ENCODE peak calls at places on chromosomes 13 and 19, in five cellular contexts. Y is Peyer's patch, A is fibroblast of pulmonary artery, R is adrenal gland, T is iPS DF 6.9. F is an unnamed sample.
A peak's percentile ranks its signal among the peaks of the same experiment; 100 is the strongest.

GRCh38 chr19:18764591-18765051 is 26.5 kb downstream of the COMP start:
- DNase-seq in Y (no peak), T (no peak), R (no peak), A (no peak), F (no peak)

GRCh38 chr13:44300895-44301638 is 72.6 kb upstream of the SERP2 start:
- DNase-seq in T (no peak), A (peak; percentile 88), Y (no peak), R (peak; percentile 62), F (peak; percentile 61)

GRCh38 chr13:43129021-43129420 is 105.6 kb downstream of the DNAJC15 start:
- DNase-seq in T (no peak), Y (no peak), A (no peak), R (no peak), F (no peak)

GRCh38 chr19:48413879-48414623 is 20.6 kb downstream of the GRIN2D start:
- DNase-seq in T (no peak), R (no peak), A (no peak), Y (no peak), F (no peak)

GRCh38 chr13:97279913-97280312 is 57.8 kb downstream of the MBNL2 start:
- DNase-seq in A (peak; percentile 45), Y (no peak), R (no peak), T (no peak), F (peak; percentile 47)

GRCh38 chr19:42628411-42629135 is 33.8 kb upstream of the CEACAM8 start:
- DNase-seq in A (no peak), R (no peak), Y (no peak), T (no peak), F (no peak)

GRCh38 chr13:98327326-98328314 is 150.6 kb upstream of the RNF113B start:
- DNase-seq in T (peak; percentile 54), Y (no peak), R (no peak), A (peak; percentile 59), F (peak; percentile 78)

GRCh38 chr19:6678690-6679109 is 8.7 kb upstream of the TNFSF14 start:
- DNase-seq in A (no peak), T (no peak), R (no peak), Y (no peak), F (peak; percentile 20)

GRCh38 chr19:13011653-13012389 is 16.5 kb downstream of the NFIX start:
- DNase-seq in Y (no peak), R (no peak), T (no peak), A (no peak), F (no peak)

GRCh38 chr19:32881766-32882165 is 12.2 kb upstream of the SLC7A9 start:
- DNase-seq in T (no peak), A (no peak), Y (no peak), R (peak; percentile 10), F (no peak)

GRCh38 chr13:34469212-34469983 is 472.7 kb upstream of the NBEA start:
- DNase-seq in T (no peak), A (peak; percentile 46), Y (no peak), R (no peak), F (no peak)

GRCh38 chr13:22828081-22828480 is 352.7 kb upstream of the SGCG start:
- DNase-seq in R (no peak), T (no peak), A (no peak), Y (no peak), F (no peak)

GRCh38 chr13:84366484-84366883 is 484.2 kb upstream of the SLITRK1 start:
- DNase-seq in T (no peak), Y (no peak), A (peak; percentile 21), R (no peak), F (no peak)

GRCh38 chr13:43434185-43434584 is 352.6 kb downstream of the ENOX1 start:
- DNase-seq in Y (no peak), T (no peak), A (no peak), R (no peak), F (no peak)

GRCh38 chr19:43505941-43506340 is 1.4 kb upstream of the PHLDB3 start:
- DNase-seq in Y (no peak), R (no peak), T (no peak), A (no peak), F (no peak)

GRCh38 chr19:42450314-42450934 is 7.7 kb upstream of the CXCL17 start:
- DNase-seq in R (peak; percentile 95), Y (peak; percentile 83), T (peak; percentile 97), A (peak; percentile 94), F (peak; percentile 62)

DNA sequence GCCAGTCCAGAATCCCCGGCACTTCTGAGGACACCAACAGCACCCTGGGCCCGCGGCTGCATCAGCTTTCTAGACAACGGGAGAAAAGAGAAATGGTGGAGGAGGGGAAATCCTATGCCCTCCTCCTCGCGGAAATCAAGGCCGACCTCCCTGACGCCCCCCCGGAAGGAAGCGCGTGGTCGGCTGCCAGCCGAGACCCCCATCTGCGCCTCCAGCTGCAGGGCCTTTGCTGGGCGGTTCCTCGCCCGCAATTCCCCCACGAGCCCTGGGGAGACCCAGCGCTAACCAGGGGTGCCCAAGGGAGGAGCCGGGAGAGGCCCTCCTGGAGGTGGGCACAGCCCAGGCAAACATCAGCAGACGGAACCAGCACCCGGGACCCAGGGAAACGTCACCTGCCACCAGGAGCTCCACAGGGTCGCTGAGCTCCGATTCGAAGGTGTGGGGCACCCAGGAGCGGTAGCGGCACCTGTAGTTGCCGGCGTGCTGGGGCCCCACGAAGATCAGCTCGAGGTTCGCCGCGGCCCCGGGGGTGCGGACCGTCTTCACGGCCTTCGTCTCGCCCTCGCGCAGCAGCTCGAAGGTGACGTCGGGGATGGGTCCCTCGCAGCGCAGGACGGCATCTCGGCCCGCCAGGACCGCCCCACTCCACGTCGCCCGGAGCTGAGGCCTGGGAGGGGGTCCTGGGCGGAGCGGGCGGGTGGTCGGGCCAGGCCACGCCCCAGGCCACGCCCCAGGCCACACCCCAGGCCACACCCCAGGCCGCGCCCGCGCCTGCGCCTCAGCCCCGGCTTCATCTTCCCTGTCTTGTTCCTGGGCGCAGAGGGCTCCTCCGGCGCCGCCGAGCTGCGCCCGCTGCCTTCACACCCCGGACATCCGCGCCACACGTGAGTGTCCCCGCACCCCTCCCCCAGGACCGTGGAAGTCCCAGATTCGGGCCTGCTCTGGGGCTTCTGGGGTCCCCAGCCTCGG is 6.0 kb downstream of the A1BG start:
- DNase-seq in Y (peak; percentile 66), R (peak; percentile 70), A (peak; percentile 57), T (no peak), F (peak; percentile 22)
- H3K4me3 ChIP-seq in Y (peak overlapping the region; percentile 65), R (no peak overlapping the region), A (peak overlapping the region; percentile 77), T (peak overlapping the region; percentile 53), F (peak overlapping the region; percentile 69)

DNA sequence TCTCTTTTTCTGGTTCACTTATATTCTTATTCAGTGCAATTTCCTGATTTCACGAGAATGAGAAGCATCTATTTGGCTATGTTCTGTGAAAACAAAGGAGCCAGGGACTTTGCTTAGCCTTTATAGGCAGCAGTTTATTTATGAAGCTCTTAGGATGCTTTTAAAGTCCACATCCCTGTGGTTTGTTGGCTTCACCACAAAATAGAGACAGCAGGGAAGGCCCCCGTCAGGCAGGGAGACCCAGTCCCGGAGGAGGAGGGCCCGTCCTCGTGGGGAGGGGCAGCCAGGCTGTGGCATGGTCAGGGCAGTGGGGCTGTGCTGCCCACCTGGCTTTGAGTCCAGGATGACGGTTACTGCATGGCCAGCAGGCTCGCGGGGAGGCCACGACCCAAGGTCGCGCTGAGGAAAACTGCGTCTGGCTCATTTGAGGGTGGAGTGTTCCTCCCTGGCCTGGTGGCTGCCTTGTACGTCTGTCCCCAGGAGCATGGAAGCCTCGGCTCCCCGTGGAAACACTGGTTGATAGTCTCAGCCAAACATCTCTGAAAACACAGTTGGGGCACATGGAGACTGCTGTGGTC is 92.7 kb downstream of the ATP11A start:
- DNase-seq in T (no peak), A (no peak), R (peak; percentile 74), Y (no peak), F (no peak)
- H3K4me3 ChIP-seq in T (no peak overlapping the region), A (no peak overlapping the region), R (no peak overlapping the region), Y (no peak overlapping the region), F (no peak overlapping the region)

GRCh38 chr19:11848594-11849263 is at the start of gene ZNF439:
- DNase-seq in A (peak; percentile 63), Y (peak; percentile 95), T (peak; percentile 11), R (peak; percentile 97), F (peak; percentile 67)
- H3K4me3 ChIP-seq in A (peak within 1 kb of the TSS; percentile 61), Y (peak within 1 kb of the TSS; percentile 72), T (no peak within 1 kb of the TSS), R (no peak within 1 kb of the TSS), F (peak within 1 kb of the TSS; percentile 67)

GRCh38 chr13:107865643-107866006 is 349.7 kb downstream of the LIG4 start:
- DNase-seq in T (no peak), A (peak; percentile 18), R (no peak), Y (no peak), F (no peak)

GRCh38 chr13:107866666-107867623 is 348.4 kb downstream of the LIG4 start:
- DNase-seq in R (no peak), Y (no peak), T (no peak), A (peak; percentile 39), F (no peak)

GRCh38 chr13:107864543-107865460 is 350.5 kb downstream of the LIG4 start:
- DNase-seq in Y (no peak), A (peak; percentile 80), R (no peak), T (no peak), F (peak; percentile 56)

GRCh38 chr13:107867701-107868661 is 347.4 kb downstream of the LIG4 start:
- DNase-seq in A (peak; percentile 39), Y (no peak), R (no peak), T (no peak), F (peak; percentile 36)

GRCh38 chr13:107866007-107866665 is 349.2 kb downstream of the LIG4 start:
- DNase-seq in A (peak; percentile 33), Y (no peak), R (peak; percentile 63), T (no peak), F (peak; percentile 25)
- H3K4me3 ChIP-seq in A (peak overlapping the region; percentile 58), Y (no peak overlapping the region), R (no peak overlapping the region), T (peak overlapping the region; percentile 66), F (peak overlapping the region; percentile 69)

GRCh38 chr19:30253581-30253996 is 118.6 kb upstream of the ZNF536 start:
- DNase-seq in T (no peak), R (peak; percentile 73), A (no peak), Y (no peak), F (no peak)
- H3K4me3 ChIP-seq in T (no peak overlapping the region), R (no peak overlapping the region), A (no peak overlapping the region), Y (no peak overlapping the region), F (no peak overlapping the region)

GRCh38 chr13:50672025-50672424 is 171.5 kb downstream of the DLEU7 start:
- DNase-seq in A (no peak), R (peak; percentile 94), T (no peak), Y (no peak), F (no peak)

GRCh38 chr13:50670272-50670671 is 173.2 kb downstream of the DLEU7 start:
- DNase-seq in R (no peak), T (no peak), A (no peak), Y (no peak), F (no peak)

GRCh38 chr13:50670847-50671542 is 172.5 kb downstream of the DLEU7 start:
- DNase-seq in R (no peak), A (no peak), T (no peak), Y (no peak), F (no peak)

GRCh38 chr13:50668044-50668443 is 175.4 kb downstream of the DLEU7 start:
- DNase-seq in A (no peak), T (no peak), R (no peak), Y (no peak), F (no peak)

DNA sequence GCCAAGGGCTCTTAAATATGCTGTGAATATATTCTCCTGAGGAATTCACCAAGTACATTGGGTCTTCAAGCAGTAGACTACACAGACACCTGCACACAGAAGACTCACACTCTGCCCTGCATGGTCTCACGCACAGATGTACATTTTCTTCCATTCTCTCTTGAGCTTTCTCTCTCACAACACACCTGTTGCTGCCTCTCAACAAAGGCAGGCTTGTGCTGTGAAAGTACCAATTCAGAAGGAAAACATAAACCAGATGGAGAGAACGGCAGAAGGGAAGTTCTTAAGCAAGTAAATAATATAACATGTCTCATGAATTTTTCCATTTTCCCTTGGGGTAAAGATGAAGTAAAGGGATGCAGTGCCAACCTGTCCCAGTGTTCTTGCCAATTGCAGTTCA is 174.6 kb downstream of the DLEU7 start:
- DNase-seq in T (no peak), A (no peak), Y (no peak), R (no peak), F (no peak)
- H3K4me3 ChIP-seq in T (no peak overlapping the region), A (no peak overlapping the region), Y (no peak overlapping the region), R (no peak overlapping the region), F (no peak overlapping the region)

F was measured in brain microvascular endothelial cell.